ENCODE peak calls at places on chromosomes 12 and 14, in five cellular contexts. U is HepG2, R is neural crest cell, J is A549, O is cardiac fibroblast. V is an unnamed sample.

GRCh38 chr12:96427269-96427729 is 27.1 kb upstream of the CDK17 start:
- DNase-seq in U (peak), R (no peak), J (peak), O (peak), V (peak)

GRCh38 chr12:4564819-4565218 is 2.8 kb downstream of the DYRK4 start:
- DNase-seq in U (no peak), R (no peak), J (no peak), O (no peak), V (no peak)

GRCh38 chr14:68266998-68267397 is 447.4 kb downstream of the RAD51B start:
- DNase-seq in U (no peak), R (no peak), J (no peak), O (no peak), V (no peak)

GRCh38 chr14:97776890-97777564 is 979.8 kb downstream of the VRK1 start:
- DNase-seq in U (no peak), R (no peak), J (no peak), O (no peak), V (no peak)

GRCh38 chr12:57166971-57167371 is 19.6 kb upstream of the LRP1-AS start:
- DNase-seq in U (no peak), R (no peak), J (peak), O (peak), V (peak)

GRCh38 chr12:2054091-2055018 is 1.6 kb downstream of the CACNA1C start:
- DNase-seq in U (no peak), R (no peak), J (no peak), O (no peak), V (no peak)

GRCh38 chr12:54385251-54385914 is 850 bp upstream of the ZNF385A start:
- DNase-seq in U (no peak), R (no peak), J (no peak), O (no peak), V (no peak)

GRCh38 chr14:25009891-25010290 is 40.1 kb downstream of the STXBP6 start:
- DNase-seq in U (peak), R (no peak), J (no peak), O (peak), V (peak)

GRCh38 chr12:8951744-8952143 is 2.3 kb upstream of the M6PR start:
- DNase-seq in U (no peak), R (no peak), J (no peak), O (no peak), V (no peak)

GRCh38 chr14:91245029-91245428 is 525 bp upstream of the GPR68 start:
- DNase-seq in U (no peak), R (no peak), J (no peak), O (no peak), V (no peak)

GRCh38 chr14:93957751-93958566 is 18.4 kb downstream of the ASB2 start:
- DNase-seq in U (no peak), R (no peak), J (no peak), O (no peak), V (no peak)
- TF ChIP-seq CTCF in U (no peak), R (no peak), J (no peak), O (no peak), V (no peak)

GRCh38 chr12:101839324-101840283 is 8.8 kb upstream of the GNPTAB start:
- DNase-seq in U (peak), R (peak), J (peak), O (peak), V (peak)

GRCh38 chr12:101841069-101841468 is 10.3 kb upstream of the GNPTAB start:
- DNase-seq in U (no peak), R (no peak), J (no peak), O (no peak), V (no peak)

GRCh38 chr12:101838628-101839323 is 8.0 kb upstream of the GNPTAB start:
- DNase-seq in U (no peak), R (no peak), J (no peak), O (no peak), V (no peak)
- TF ChIP-seq CTCF in U (no peak), R (no peak), J (no peak), O (no peak), V (no peak)

DNA sequence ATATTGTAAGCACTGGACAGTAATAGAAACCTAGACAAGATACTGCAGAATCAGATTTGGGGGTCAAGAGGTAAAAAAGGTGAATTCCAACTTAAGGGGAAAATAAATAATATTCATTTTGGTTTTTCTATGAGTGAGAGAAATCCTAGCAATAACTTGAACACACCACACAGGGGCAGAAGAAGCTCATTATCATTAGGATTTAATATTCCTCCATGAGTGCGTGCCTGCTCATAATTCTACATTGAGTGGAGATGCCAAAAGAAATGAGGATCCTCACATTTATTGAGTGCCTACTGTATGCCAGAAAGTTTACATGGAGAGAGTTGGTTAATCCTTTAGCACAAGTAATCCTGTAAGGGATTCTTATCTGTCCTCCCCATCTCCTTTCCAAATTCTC is 40.5 kb upstream of the C14orf132 start:
- DNase-seq in U (no peak), R (no peak), J (no peak), O (peak), V (peak)
- TF ChIP-seq CTCF in U (peak), R (peak), J (peak), O (peak), V (peak)

DNA sequence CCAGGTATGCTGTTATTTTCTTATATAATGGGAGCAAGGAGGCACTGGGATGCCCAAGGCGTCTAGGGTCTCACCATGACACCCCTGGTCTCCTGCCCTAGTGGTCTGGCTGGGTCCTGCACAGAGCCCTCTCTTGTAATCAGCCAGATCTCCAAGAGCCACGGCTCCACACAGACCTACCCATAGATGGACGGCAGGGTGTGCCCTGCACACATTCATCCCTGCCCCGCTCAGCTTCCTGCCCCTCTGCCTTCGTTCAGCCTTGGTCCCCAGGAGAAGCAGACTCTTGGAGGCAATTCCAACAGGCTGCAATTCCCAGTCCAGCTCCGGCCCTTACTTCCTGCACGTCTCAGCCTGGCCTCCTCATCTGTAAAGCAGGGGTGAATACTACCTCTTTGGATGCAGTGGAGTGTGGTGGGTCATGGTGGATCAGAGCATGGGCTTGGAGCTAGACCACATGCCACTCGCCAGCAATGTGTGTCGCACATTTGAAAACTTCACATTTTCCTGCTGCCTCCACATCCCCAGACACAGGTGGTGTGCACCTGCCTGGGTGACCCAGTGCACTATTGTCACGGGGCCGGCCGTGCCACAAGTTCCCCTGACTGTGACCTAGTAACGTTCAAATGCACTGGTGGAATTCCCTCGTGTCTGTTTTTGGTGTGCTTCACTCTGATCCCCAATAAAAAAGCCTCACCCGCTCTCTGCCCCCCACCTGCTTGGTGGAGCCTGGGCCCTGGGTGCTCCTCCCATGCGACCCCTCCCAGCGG is 171.1 kb upstream of the PRMT8 start:
- DNase-seq in U (peak), R (no peak), J (peak), O (no peak), V (no peak)
- TF ChIP-seq CTCF in U (peak), R (peak), J (no peak), O (no peak), V (peak)

GRCh38 chr12:72349491-72349890 is 77.3 kb downstream of the TRHDE start:
- DNase-seq in U (no peak), R (no peak), J (no peak), O (no peak), V (no peak)

DNA sequence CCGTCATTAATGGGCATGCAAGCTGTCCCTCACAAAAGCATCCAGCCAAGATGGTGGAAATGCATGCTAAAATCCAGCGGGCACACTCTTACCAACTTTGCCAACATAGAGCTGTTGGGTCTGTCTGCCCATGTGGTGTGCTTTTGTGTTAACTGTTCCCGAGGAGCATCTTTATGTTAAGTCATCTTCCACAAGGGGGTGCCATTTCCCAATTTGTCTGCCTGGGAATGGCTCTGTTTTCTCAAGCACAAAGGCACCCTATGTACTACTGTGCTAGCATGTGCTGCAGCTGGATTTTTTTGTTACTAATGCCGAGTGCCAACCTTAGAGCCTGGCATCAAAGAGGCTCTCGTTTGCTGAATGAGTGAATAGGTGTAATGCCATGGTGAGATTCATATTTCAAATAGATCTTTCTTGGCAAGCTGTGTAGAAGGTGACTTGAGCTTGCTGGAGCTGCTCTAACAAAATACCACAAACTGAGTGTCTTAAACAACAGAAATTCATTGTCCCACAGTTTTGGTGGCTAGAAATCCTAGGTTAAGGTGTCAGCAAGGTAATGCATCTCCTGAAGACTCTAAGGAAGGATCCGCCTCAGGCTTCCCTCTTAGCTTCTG is 74.3 kb downstream of the TRHDE start:
- DNase-seq in U (peak), R (peak), J (peak), O (peak), V (peak)
- TF ChIP-seq CTCF in U (peak), R (peak), J (peak), O (peak), V (peak)

V was measured in brain microvascular endothelial cell.